ENCODE peak calls at places on chromosomes 13 and 19, in ten cellular contexts. B, T, R, U, O, Q, Y, S, L and C are unnamed samples.

GRCh38 chr13:51339952-51340732 is 651 bp downstream of the SERPINE3 start:
- DNase-seq in B (peak; percentile 38), T (no peak), R (no peak), U (no peak), O (no peak), Q (no peak), Y (no peak), S (no peak), L (no peak), C (no peak)

GRCh38 chr13:77239312-77239711 is 87.6 kb downstream of the MYCBP2 start:
- DNase-seq in B (no peak), T (no peak), R (no peak), U (peak; percentile 34), O (no peak), Q (no peak), Y (no peak), S (no peak), L (no peak), C (no peak)

GRCh38 chr13:106530209-106530906 is 5.1 kb downstream of the EFNB2 start:
- DNase-seq in B (no peak), T (no peak), R (no peak), U (peak; percentile 46), O (no peak), Q (peak; percentile 43), Y (no peak), S (no peak), L (no peak), C (no peak)

GRCh38 chr19:23062921-23063320 is 53.9 kb upstream of the ZNF730 start:
- DNase-seq in B (no peak), T (no peak), R (no peak), U (no peak), O (no peak), Q (no peak), Y (no peak), S (no peak), L (no peak), C (no peak)

GRCh38 chr19:12833418-12833746 is 997 bp downstream of the RTBDN start:
- DNase-seq in B (no peak), T (no peak), R (no peak), U (no peak), O (no peak), Q (no peak), Y (no peak), S (no peak), L (no peak), C (no peak)

GRCh38 chr19:7397687-7398086 is 49.0 kb downstream of the ARHGEF18 start:
- DNase-seq in B (peak; percentile 57), T (no peak), R (peak; percentile 86), U (peak; percentile 97), O (no peak), Q (peak; percentile 50), Y (peak; percentile 87), S (no peak), L (no peak), C (no peak)

GRCh38 chr13:29849731-29850212 is 645 bp downstream of the UBL3 start:
- DNase-seq in B (peak; percentile 69), T (peak; percentile 74), R (peak; percentile 72), U (peak; percentile 41), O (peak; percentile 65), Q (peak; percentile 34), Y (peak; percentile 35), S (peak; percentile 80), L (no peak), C (peak; percentile 37)

GRCh38 chr13:48624858-48625257 is 28.9 kb upstream of the CYSLTR2 start:
- DNase-seq in B (no peak), T (no peak), R (no peak), U (peak; percentile 75), O (no peak), Q (no peak), Y (no peak), S (no peak), L (no peak), C (no peak)

GRCh38 chr13:46160474-46161066 is 21.4 kb downstream of the LCP1 start:
- DNase-seq in B (peak; percentile 36), T (no peak), R (peak; percentile 64), U (peak; percentile 79), O (no peak), Q (no peak), Y (peak; percentile 23), S (no peak), L (peak; percentile 80), C (no peak)

GRCh38 chr13:79483302-79483701 is 2.3 kb downstream of the NDFIP2 start:
- DNase-seq in B (peak; percentile 55), T (no peak), R (peak; percentile 94), U (peak; percentile 58), O (no peak), Q (no peak), Y (no peak), S (no peak), L (no peak), C (no peak)

GRCh38 chr19:16588089-16588823 is 16.0 kb upstream of the SLC35E1 start:
- DNase-seq in B (peak; percentile 19), T (peak; percentile 40), R (no peak), U (no peak), O (peak; percentile 49), Q (no peak), Y (no peak), S (no peak), L (peak; percentile 95), C (peak; percentile 43)

GRCh38 chr19:16445238-16446107 is 26.3 kb downstream of the EPS15L1 start:
- DNase-seq in B (peak; percentile 63), T (no peak), R (peak; percentile 35), U (peak; percentile 55), O (no peak), Q (no peak), Y (no peak), S (no peak), L (peak; percentile 86), C (no peak)

GRCh38 chr13:59342396-59342795 is 821.3 kb downstream of the DIAPH3 start:
- DNase-seq in B (no peak), T (no peak), R (no peak), U (no peak), O (no peak), Q (no peak), Y (no peak), S (no peak), L (no peak), C (no peak)

GRCh38 chr13:44404261-44405139 is 30.9 kb downstream of the SERP2 start:
- DNase-seq in B (no peak), T (no peak), R (no peak), U (no peak), O (peak; percentile 62), Q (no peak), Y (no peak), S (no peak), L (no peak), C (no peak)
- H3K4me3 ChIP-seq in B (no peak overlapping the region), T (no peak overlapping the region), R (no peak overlapping the region), U (no peak overlapping the region), O (no peak overlapping the region), Q (peak overlapping the region; percentile 27), Y (no peak overlapping the region), S (no peak overlapping the region), L (no peak overlapping the region), C (no peak overlapping the region)

GRCh38 chr13:45138282-45138681 is 18.0 kb downstream of the GTF2F2 start:
- DNase-seq in B (no peak), T (no peak), R (no peak), U (no peak), O (no peak), Q (no peak), Y (peak; percentile 58), S (no peak), L (no peak), C (no peak)

GRCh38 chr13:45137501-45137880 is 17.2 kb downstream of the GTF2F2 start:
- DNase-seq in B (no peak), T (no peak), R (no peak), U (no peak), O (no peak), Q (no peak), Y (no peak), S (no peak), L (no peak), C (no peak)

GRCh38 chr13:45142440-45143345 is 22.4 kb downstream of the GTF2F2 start:
- DNase-seq in B (peak; percentile 81), T (no peak), R (no peak), U (peak; percentile 14), O (no peak), Q (no peak), Y (no peak), S (no peak), L (no peak), C (no peak)

GRCh38 chr13:45143346-45143751 is 23.0 kb downstream of the GTF2F2 start:
- DNase-seq in B (peak; percentile 71), T (no peak), R (no peak), U (peak; percentile 13), O (no peak), Q (peak; percentile 15), Y (no peak), S (no peak), L (no peak), C (no peak)
- H3K4me3 ChIP-seq in B (no peak overlapping the region), T (no peak overlapping the region), R (no peak overlapping the region), U (no peak overlapping the region), O (no peak overlapping the region), Q (peak overlapping the region; percentile 30), Y (no peak overlapping the region), S (no peak overlapping the region), L (no peak overlapping the region), C (no peak overlapping the region)

GRCh38 chr19:32673573-32673972 is 1.4 kb downstream of the ANKRD27 start:
- DNase-seq in B (no peak), T (no peak), R (no peak), U (no peak), O (no peak), Q (no peak), Y (no peak), S (no peak), L (no peak), C (no peak)
- H3K4me3 ChIP-seq in B (peak overlapping the region; percentile 79), T (no peak overlapping the region), R (peak overlapping the region; percentile 9), U (no peak overlapping the region), O (no peak overlapping the region), Q (peak overlapping the region; percentile 89), Y (no peak overlapping the region), S (peak overlapping the region; percentile 91), L (peak overlapping the region; percentile 73), C (peak overlapping the region; percentile 95)

DNA sequence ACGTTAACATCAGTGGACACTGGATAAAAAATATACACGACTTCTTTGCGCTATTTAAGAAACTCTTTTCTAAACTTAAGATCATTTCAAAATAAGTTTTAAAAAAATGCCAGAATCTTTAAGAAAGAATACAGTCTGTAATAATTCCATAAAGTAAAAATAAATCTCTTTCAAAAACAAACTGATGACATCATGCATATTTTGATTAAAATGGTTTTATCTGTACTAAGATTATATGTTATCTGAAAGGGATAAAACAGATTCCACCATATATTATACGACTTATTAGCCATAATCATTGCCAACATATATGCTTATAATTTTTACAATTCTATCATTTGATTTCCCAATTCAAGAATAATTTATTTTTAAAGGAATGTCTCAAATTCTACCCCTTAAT is 15.3 kb upstream of the ELF1 start:
- DNase-seq in B (no peak), T (no peak), R (no peak), U (no peak), O (no peak), Q (no peak), Y (no peak), S (no peak), L (no peak), C (no peak)
- H3K4me3 ChIP-seq in B (no peak overlapping the region), T (no peak overlapping the region), R (no peak overlapping the region), U (no peak overlapping the region), O (no peak overlapping the region), Q (no peak overlapping the region), Y (no peak overlapping the region), S (no peak overlapping the region), L (no peak overlapping the region), C (no peak overlapping the region)

GRCh38 chr13:109914111-109914510 is 127.7 kb upstream of the IRS2 start:
- DNase-seq in B (no peak), T (no peak), R (no peak), U (no peak), O (no peak), Q (no peak), Y (no peak), S (no peak), L (no peak), C (no peak)
- H3K4me3 ChIP-seq in B (no peak overlapping the region), T (no peak overlapping the region), R (no peak overlapping the region), U (no peak overlapping the region), O (no peak overlapping the region), Q (no peak overlapping the region), Y (no peak overlapping the region), S (no peak overlapping the region), L (no peak overlapping the region), C (no peak overlapping the region)